ENCODE peak calls at places on chromosomes 4 and X, in five cellular contexts. X is GM12878, G is HepG2, D is K562, K is SK-N-SH. P is an unnamed sample.

GRCh38 chrX:148854351-148854750 is 353.9 kb downstream of the AFF2 start:
- DNase-seq in X (no peak), G (no peak), D (no peak), K (no peak), P (no peak)

GRCh38 chr4:3825530-3825929 is 59.3 kb downstream of the ADRA2C start:
- DNase-seq in X (no peak), G (no peak), D (no peak), K (no peak), P (no peak)

GRCh38 chrX:74133156-74133796 is 170.7 kb upstream of the ZCCHC13 start:
- DNase-seq in X (peak), G (peak), D (peak), K (peak), P (peak)

GRCh38 chr4:147360301-147360700 is 120.6 kb upstream of the EDNRA start:
- DNase-seq in X (no peak), G (no peak), D (no peak), K (no peak), P (no peak)

GRCh38 chrX:119880552-119881437 is 9.2 kb downstream of the NDUFA1 start:
- DNase-seq in X (peak), G (peak), D (peak), K (peak), P (peak)

GRCh38 chrX:109537324-109537665 is 651 bp downstream of the NXT2 start:
- DNase-seq in X (no peak), G (peak), D (no peak), K (no peak), P (peak)

GRCh38 chrX:124217289-124218251 is 114.9 kb upstream of the TEX13D start:
- DNase-seq in X (no peak), G (peak), D (no peak), K (no peak), P (no peak)

GRCh38 chrX:45683914-45684313 is 483.2 kb upstream of the DIPK2B start:
- DNase-seq in X (no peak), G (no peak), D (no peak), K (no peak), P (no peak)

GRCh38 chrX:42759881-42760280 is 18.1 kb downstream of the PPP1R2C start:
- DNase-seq in X (no peak), G (no peak), D (no peak), K (no peak), P (no peak)

GRCh38 chrX:42754582-42754981 is 23.4 kb downstream of the PPP1R2C start:
- DNase-seq in X (no peak), G (no peak), D (no peak), K (no peak), P (no peak)

GRCh38 chrX:42754129-42754528 is 23.8 kb downstream of the PPP1R2C start:
- DNase-seq in X (no peak), G (no peak), D (no peak), K (no peak), P (no peak)

GRCh38 chrX:42752730-42753129 is 25.2 kb downstream of the PPP1R2C start:
- DNase-seq in X (no peak), G (no peak), D (no peak), K (no peak), P (no peak)

DNA sequence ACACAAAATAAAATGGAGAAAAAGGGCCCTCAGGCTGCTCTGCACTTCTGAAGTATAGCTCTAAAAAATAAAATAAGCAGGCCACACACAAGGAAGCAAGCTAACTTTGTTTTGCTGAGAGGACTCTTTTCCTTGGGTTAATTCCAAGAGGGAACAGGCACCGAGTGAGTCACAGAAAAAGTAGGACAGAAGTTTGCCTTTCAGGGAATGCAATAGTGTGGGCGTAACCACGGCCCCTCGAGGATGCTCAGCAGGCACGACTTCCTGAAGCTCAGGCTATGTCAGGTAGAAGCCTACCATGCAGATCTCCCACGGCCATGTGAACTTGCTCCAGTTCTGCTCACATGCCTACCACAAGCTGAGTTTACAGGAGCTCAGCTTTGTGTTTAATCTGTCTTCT is 22.1 kb downstream of the PPP1R2C start:
- DNase-seq in X (no peak), G (no peak), D (no peak), K (no peak), P (peak)
- TF ChIP-seq CHD2 in X (no peak), G (no peak), D (no peak), K (no peak), P (no peak)

GRCh38 chrX:22314692-22315091 is 42.0 kb downstream of the CBLL2 start:
- DNase-seq in X (no peak), G (no peak), D (no peak), K (no peak), P (no peak)

GRCh38 chrX:22313757-22314156 is 41.0 kb downstream of the CBLL2 start:
- DNase-seq in X (no peak), G (no peak), D (no peak), K (no peak), P (no peak)

GRCh38 chrX:22310779-22311178 is 38.1 kb downstream of the CBLL2 start:
- DNase-seq in X (no peak), G (no peak), D (no peak), K (no peak), P (no peak)

DNA sequence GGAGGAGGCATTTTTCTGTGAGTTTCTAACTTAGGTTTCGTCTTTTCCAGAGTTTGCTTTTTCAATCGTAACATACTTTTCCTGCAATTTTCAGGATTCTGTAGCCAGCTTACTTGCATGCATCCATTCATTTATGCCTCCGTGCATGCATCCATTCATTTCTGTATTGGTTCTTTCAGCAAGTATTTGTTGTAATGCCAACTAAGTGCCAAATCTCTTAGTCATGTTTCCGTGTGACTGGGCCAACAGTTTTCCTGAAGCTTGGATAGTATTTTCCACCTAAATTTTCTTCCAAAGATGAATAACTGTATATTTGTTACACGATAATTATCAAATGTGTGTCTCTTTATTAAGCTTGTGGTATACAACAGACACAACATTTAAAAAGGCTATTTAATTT is 41.5 kb downstream of the CBLL2 start:
- DNase-seq in X (no peak), G (no peak), D (no peak), K (no peak), P (no peak)
- TF ChIP-seq REST in X (no peak), G (no peak), D (no peak), K (no peak), P (no peak)

GRCh38 chr4:176868676-176869075 is 76.0 kb upstream of the VEGFC start:
- DNase-seq in X (no peak), G (no peak), D (no peak), K (no peak), P (no peak)
- TF ChIP-seq CHD2 in X (no peak), G (no peak), D (no peak), K (no peak), P (no peak)

GRCh38 chr4:6926081-6926480 is 16.5 kb downstream of the TBC1D14 start:
- DNase-seq in X (no peak), G (no peak), D (no peak), K (no peak), P (no peak)

GRCh38 chr4:6925357-6925836 is 15.8 kb downstream of the TBC1D14 start:
- DNase-seq in X (no peak), G (no peak), D (peak), K (no peak), P (no peak)

GRCh38 chr4:6929339-6929734 is 19.7 kb downstream of the TBC1D14 start:
- DNase-seq in X (no peak), G (no peak), D (no peak), K (no peak), P (no peak)

GRCh38 chr4:6928067-6928466 is 18.4 kb downstream of the TBC1D14 start:
- DNase-seq in X (no peak), G (no peak), D (no peak), K (no peak), P (no peak)

DNA sequence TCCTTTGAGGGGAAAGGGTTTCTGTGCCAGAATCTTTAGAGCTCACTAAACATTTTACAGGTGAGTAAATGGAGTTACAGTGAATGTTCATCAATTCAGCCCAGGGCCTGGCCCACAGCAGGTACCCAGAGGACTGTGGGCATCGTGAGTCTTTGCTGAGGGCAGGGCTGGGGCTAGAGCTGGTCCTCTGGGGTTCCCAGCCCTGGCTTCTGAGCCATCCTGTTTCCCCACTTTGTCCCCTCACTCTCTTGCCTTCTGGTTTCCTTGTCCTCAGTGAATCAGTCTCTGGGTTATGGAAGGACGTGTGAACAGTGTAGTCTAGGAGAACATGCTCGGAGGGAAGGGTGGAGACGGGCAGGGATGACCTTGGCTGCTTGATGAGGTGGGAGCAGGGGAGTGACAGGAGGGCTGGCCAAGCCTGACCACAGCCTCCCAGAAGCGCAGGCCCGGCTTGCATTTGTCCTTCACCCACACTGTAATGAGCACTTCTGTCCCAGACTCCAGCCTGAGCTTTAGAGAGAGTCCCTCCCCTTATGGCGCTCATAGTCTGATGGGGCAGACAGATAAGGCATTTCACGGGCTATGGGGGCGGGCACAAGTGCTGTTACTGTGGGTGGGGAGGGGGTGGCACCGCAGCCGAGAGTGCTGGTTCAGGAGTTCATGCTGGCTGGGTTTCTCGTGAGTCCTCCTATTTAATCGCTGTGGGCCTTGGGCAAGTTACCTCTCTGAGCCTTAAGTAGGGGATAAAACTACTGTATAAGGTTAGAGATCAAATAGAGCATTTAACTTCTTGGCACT is 17.3 kb downstream of the TBC1D14 start:
- DNase-seq in X (no peak), G (peak), D (peak), K (no peak), P (no peak)
- TF ChIP-seq REST in X (no peak), G (no peak), D (no peak), K (no peak), P (no peak)

GRCh38 chr4:138658518-138658917 is 357.1 kb upstream of the NOCT start:
- DNase-seq in X (no peak), G (no peak), D (no peak), K (no peak), P (no peak)
- TF ChIP-seq CHD2 in X (no peak), G (no peak), D (no peak), K (no peak), P (no peak)

P was measured in A549.